ENCODE peak calls at places on chromosomes 7 and 10, in nine cellular contexts. U is neural crest cell, H is heart left ventricle, Z is PC-3, V is AG04450, Y is MCF 10A, M is HFF-Myc, E is upper lobe of left lung, J is choroid plexus epithelial cell. F is an unnamed sample.

GRCh38 chr7:131546126-131546525 is 10.3 kb downstream of the PODXL start:
- DNase-seq in Y (peak; percentile 60), J (peak; percentile 17), H (no peak), Z (no peak), V (no peak), U (no peak), M (no peak), E (no peak), F (peak; percentile 9)

GRCh38 chr7:139043823-139044812 is 8.3 kb upstream of the ZC3HAV1L start:
- DNase-seq in J (peak; percentile 22), V (peak; percentile 8), Y (no peak), H (no peak), Z (no peak), U (no peak), E (no peak), M (no peak), F (peak; percentile 91)

GRCh38 chr7:151168022-151168786 is 710 bp upstream of the GBX1 start:
- DNase-seq in Y (no peak), V (no peak), J (no peak), Z (peak; percentile 32), U (peak; percentile 53), M (no peak), E (peak; percentile 93), H (no peak), F (peak; percentile 74)

GRCh38 chr10:124009616-124010015 is 83.8 kb downstream of the CHST15 start:
- DNase-seq in H (no peak), Z (no peak), V (no peak), J (no peak), M (no peak), Y (no peak), U (no peak), E (no peak), F (no peak)

GRCh38 chr7:4939971-4940720 is 18.8 kb downstream of the MMD2 start:
- DNase-seq in U (no peak), J (no peak), E (peak; percentile 72), Z (no peak), H (no peak), M (no peak), Y (no peak), V (no peak), F (no peak)

GRCh38 chr7:46301677-46302076 is 380.6 kb upstream of the IGFBP3 start:
- DNase-seq in M (no peak), H (no peak), E (no peak), U (no peak), J (peak; percentile 28), Z (peak; percentile 51), Y (no peak), V (no peak), F (no peak)

GRCh38 chr7:102279537-102280400 is 6.9 kb upstream of the SH2B2 start:
- DNase-seq in V (no peak), J (peak; percentile 67), Z (peak; percentile 56), U (peak; percentile 77), H (peak; percentile 43), M (no peak), E (no peak), Y (peak; percentile 67), F (peak; percentile 74)

GRCh38 chr10:88899886-88900285 is 19.8 kb downstream of the STAMBPL1 start:
- DNase-seq in Y (no peak), Z (no peak), J (no peak), V (no peak), M (no peak), E (no peak), H (no peak), U (no peak), F (no peak)

GRCh38 chr7:100584677-100585510 is 1.0 kb downstream of the LRCH4 start:
- DNase-seq in V (no peak), E (no peak), Y (peak; percentile 30), H (peak; percentile 53), Z (peak; percentile 48), M (no peak), U (no peak), J (peak; percentile 68), F (peak; percentile 51)

GRCh38 chr10:75101416-75102251 is 9.8 kb upstream of the SAMD8 start:
- DNase-seq in M (no peak), E (no peak), J (no peak), U (no peak), V (no peak), H (peak; percentile 85), Y (no peak), Z (no peak), F (no peak)

GRCh38 chr7:117827861-117828260 is 45.4 kb downstream of the CTTNBP2 start:
- DNase-seq in U (no peak), V (peak; percentile 68), Y (peak; percentile 20), Z (peak; percentile 57), H (no peak), J (peak; percentile 67), E (no peak), M (peak; percentile 39), F (no peak)

GRCh38 chr7:45921381-45921698 is 268 bp upstream of the IGFBP3 start:
- DNase-seq in J (no peak), Z (no peak), E (no peak), H (no peak), U (no peak), Y (no peak), M (no peak), V (no peak), F (no peak)

GRCh38 chr7:140297192-140297591 is 101.1 kb downstream of the SLC37A3 start:
- DNase-seq in H (no peak), V (no peak), J (no peak), U (no peak), M (no peak), Z (peak; percentile 2), Y (no peak), E (no peak), F (no peak)

GRCh38 chr10:92720306-92721165 is 30.8 kb downstream of the HHEX start:
- DNase-seq in U (no peak), Z (no peak), J (no peak), Y (no peak), E (no peak), H (no peak), M (no peak), V (no peak), F (no peak)

GRCh38 chr10:97336446-97336845 is 1.9 kb upstream of the FRAT2 start:
- DNase-seq in E (no peak), U (no peak), J (peak; percentile 38), Y (no peak), M (no peak), Z (no peak), V (no peak), H (no peak), F (no peak)

DNA sequence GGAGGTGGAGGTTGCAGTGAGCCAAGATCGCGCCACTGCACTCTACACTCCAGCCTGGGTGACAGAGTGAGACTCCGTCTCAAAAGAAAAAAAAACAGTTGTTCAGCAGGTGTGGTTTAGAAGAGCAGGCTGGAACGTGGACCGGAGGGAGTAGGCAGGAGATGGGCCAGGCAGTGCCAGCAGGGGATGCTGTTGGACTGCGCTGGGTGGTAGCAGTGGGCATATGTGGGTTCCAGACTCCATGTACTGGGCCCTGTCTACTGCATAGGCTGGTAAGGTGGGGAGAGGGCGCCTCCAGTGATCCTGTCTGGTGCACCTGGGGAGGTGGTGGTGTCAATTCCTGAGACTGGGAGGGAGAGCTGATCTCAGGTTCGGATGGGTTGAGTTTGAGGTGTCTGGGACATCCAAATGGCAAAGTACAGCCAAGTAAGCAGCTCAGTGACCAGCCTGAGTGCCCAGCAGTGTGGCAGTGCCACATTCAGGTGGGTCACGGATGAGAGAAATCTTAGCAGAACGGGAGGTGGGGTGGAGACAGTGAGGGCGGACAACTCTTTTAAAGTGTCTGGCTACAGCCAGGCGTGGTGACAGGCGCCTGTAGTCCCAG is 25.9 kb downstream of the SFXN4 start:
- DNase-seq in E (no peak), Y (peak; percentile 39), U (peak; percentile 21), V (no peak), Z (peak; percentile 30), M (no peak), J (peak; percentile 50), H (peak; percentile 41), F (peak; percentile 63)
- TF ChIP-seq CTCF in E (peak; percentile 52), Y (peak; percentile 44), U (peak; percentile 50), V (peak; percentile 70), Z (peak; percentile 60), M (peak; percentile 66), J (peak; percentile 76), H (peak; percentile 25), F (peak; percentile 41)

GRCh38 chr7:55271069-55271468 is 94.1 kb upstream of the LANCL2 start:
- DNase-seq in Z (peak; percentile 55), Y (peak; percentile 24), M (no peak), E (no peak), V (no peak), H (no peak), J (peak; percentile 65), U (no peak), F (no peak)
- TF ChIP-seq CTCF in Z (peak; percentile 78), Y (peak; percentile 18), M (peak; percentile 53), E (no peak), V (peak; percentile 67), H (no peak), J (peak; percentile 88), U (peak; percentile 31), F (no peak)

DNA sequence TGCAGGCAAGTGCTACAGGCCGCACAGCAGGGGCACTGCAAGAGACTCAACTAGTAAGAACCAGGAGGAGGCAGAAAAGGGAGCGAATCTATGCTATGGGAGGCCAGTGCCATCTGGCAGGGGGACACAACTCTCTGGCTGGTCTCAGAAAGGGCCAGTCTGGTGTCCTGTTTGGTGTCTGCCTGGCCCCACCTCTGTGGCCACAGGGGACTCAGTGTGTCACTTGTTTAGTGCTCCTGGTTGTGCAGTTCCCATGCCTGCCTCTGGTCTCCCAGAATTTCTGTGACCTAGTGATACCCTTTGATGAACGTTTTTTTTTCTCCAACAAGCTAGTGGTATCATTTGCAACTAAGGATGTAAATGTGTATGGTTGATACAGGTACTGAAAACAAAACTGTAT is 59.2 kb upstream of the JCAD start:
- DNase-seq in M (no peak), E (no peak), U (no peak), Y (no peak), Z (no peak), J (no peak), H (no peak), V (no peak), F (no peak)
- TF ChIP-seq CTCF in M (no peak), E (no peak), U (no peak), Y (no peak), Z (no peak), J (no peak), H (no peak), V (no peak), F (no peak)

GRCh38 chr10:96321822-96322221 is 17.6 kb downstream of the DNTT start:
- DNase-seq in M (no peak), Z (no peak), V (no peak), U (no peak), H (no peak), Y (no peak), E (no peak), J (no peak), F (no peak)
- TF ChIP-seq CTCF in M (no peak), Z (peak; percentile 20), V (no peak), U (no peak), H (no peak), Y (no peak), E (no peak), J (no peak), F (peak; percentile 40)

DNA sequence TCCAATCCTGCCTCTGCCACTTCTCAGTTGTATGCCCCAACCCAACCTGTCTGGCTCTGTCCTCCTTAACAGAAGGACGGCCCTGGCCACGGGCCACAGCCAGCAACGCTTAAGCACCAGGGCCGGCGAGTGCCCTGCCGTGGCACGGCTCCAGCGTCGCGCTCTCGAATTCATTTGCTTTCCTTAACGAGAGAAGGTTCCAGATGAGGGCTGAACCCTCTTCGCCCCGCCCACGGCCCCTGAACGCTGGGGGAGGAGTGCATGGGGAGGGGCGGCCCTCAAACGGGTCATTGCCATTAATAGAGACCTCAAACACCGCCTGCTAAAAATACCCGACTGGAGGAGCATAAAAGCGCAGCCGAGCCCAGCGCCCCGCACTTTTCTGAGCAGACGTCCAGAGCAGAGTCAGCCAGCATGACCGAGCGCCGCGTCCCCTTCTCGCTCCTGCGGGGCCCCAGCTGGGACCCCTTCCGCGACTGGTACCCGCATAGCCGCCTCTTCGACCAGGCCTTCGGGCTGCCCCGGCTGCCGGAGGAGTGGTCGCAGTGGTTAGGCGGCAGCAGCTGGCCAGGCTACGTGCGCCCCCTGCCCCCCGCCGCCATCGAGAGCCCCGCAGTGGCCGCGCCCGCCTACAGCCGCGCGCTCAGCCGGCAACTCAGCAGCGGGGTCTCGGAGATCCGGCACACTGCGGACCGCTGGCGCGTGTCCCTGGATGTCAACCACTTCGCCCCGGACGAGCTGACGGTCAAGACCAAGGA is at the start of gene HSPB1:
- DNase-seq in Y (peak; percentile 95), V (peak; percentile 69), H (peak; percentile 98), U (peak; percentile 51), Z (peak; percentile 87), E (peak; percentile 97), M (no peak), J (peak; percentile 91), F (peak; percentile 74)
- TF ChIP-seq CTCF in Y (no peak), V (no peak), H (no peak), U (no peak), Z (no peak), E (peak; percentile 5), M (no peak), J (no peak), F (no peak)